ENCODE peak calls at places on chromosome 15, in six cellular contexts. O is stomach, L is GM12878, I is breast epithelium, C is GM12891, Z is K562. T is an unnamed sample.

GRCh38 chr15:38252481-38253311 is at the start of gene SPRED1:
- DNase-seq in O (peak; percentile 63), L (no peak), I (peak; percentile 60), C (peak; percentile 32), Z (peak; percentile 75), T (peak; percentile 87)

GRCh38 chr15:31364301-31365031 is 37.8 kb downstream of the KLF13 start:
- DNase-seq in O (no peak), L (no peak), I (no peak), C (no peak), Z (peak; percentile 39), T (no peak)

GRCh38 chr15:40736575-40736974 is 18.5 kb downstream of the RMDN3 start:
- DNase-seq in O (no peak), L (no peak), I (no peak), C (no peak), Z (no peak), T (no peak)

GRCh38 chr15:100909582-100909981 is 9.6 kb upstream of the LRRK1 start:
- DNase-seq in O (no peak), L (no peak), I (no peak), C (no peak), Z (no peak), T (no peak)

GRCh38 chr15:42036991-42037390 is 16.1 kb upstream of the PLA2G4E start:
- DNase-seq in O (no peak), L (no peak), I (no peak), C (no peak), Z (no peak), T (no peak)

GRCh38 chr15:77518458-77518857 is 97.8 kb downstream of the HMG20A start:
- DNase-seq in O (no peak), L (no peak), I (no peak), C (no peak), Z (no peak), T (peak; percentile 67)

GRCh38 chr15:93209690-93210425 is 120.8 kb upstream of the RGMA start:
- DNase-seq in O (no peak), L (no peak), I (no peak), C (no peak), Z (no peak), T (no peak)

GRCh38 chr15:66894986-66895780 is 170.2 kb upstream of the SMAD3 start:
- DNase-seq in O (no peak), L (no peak), I (no peak), C (no peak), Z (no peak), T (peak; percentile 44)

GRCh38 chr15:40029979-40030893 is 8.7 kb downstream of the SRP14 start:
- DNase-seq in O (no peak), L (no peak), I (no peak), C (no peak), Z (peak; percentile 37), T (no peak)

GRCh38 chr15:88142141-88142540 is 114.4 kb downstream of the NTRK3 start:
- DNase-seq in O (no peak), L (no peak), I (no peak), C (no peak), Z (no peak), T (no peak)

GRCh38 chr15:88139936-88140335 is 116.6 kb downstream of the NTRK3 start:
- DNase-seq in O (no peak), L (no peak), I (no peak), C (no peak), Z (no peak), T (no peak)

GRCh38 chr15:88144921-88145320 is 111.6 kb downstream of the NTRK3 start:
- DNase-seq in O (no peak), L (no peak), I (no peak), C (no peak), Z (no peak), T (no peak)

GRCh38 chr15:88141490-88141889 is 115.0 kb downstream of the NTRK3 start:
- DNase-seq in O (no peak), L (no peak), I (no peak), C (no peak), Z (no peak), T (no peak)
- TF ChIP-seq POLR2AphosphoS5 in O (no peak), L (no peak), I (no peak), C (no peak), Z (no peak), T (no peak)

GRCh38 chr15:56243774-56244236 is at the start of gene RFX7:
- DNase-seq in O (peak; percentile 83), L (no peak), I (peak; percentile 41), C (no peak), Z (peak; percentile 87), T (peak; percentile 82)

GRCh38 chr15:56242576-56243116 is 1.0 kb downstream of the RFX7 start:
- DNase-seq in O (no peak), L (no peak), I (no peak), C (no peak), Z (no peak), T (no peak)

GRCh38 chr15:56244237-56244810 is 645 bp upstream of the RFX7 start:
- DNase-seq in O (peak; percentile 27), L (no peak), I (peak; percentile 45), C (no peak), Z (peak; percentile 47), T (peak; percentile 66)

GRCh38 chr15:56241374-56242085 is 2.1 kb downstream of the RFX7 start:
- DNase-seq in O (no peak), L (no peak), I (no peak), C (no peak), Z (no peak), T (no peak)

GRCh38 chr15:56243117-56243773 is 434 bp downstream of the RFX7 start:
- DNase-seq in O (peak; percentile 31), L (no peak), I (peak; percentile 20), C (no peak), Z (peak; percentile 65), T (peak; percentile 76)
- TF ChIP-seq POLR2AphosphoS5 in O (no peak), L (peak; percentile 1), I (no peak), C (no peak), Z (no peak), T (no peak)

GRCh38 chr15:73991260-73991659 is 835 bp downstream of the STOML1 start:
- DNase-seq in O (no peak), L (no peak), I (no peak), C (no peak), Z (no peak), T (peak; percentile 84)
- TF ChIP-seq POLR2AphosphoS5 in O (peak; percentile 59), L (no peak), I (no peak), C (no peak), Z (no peak), T (peak; percentile 15)

DNA sequence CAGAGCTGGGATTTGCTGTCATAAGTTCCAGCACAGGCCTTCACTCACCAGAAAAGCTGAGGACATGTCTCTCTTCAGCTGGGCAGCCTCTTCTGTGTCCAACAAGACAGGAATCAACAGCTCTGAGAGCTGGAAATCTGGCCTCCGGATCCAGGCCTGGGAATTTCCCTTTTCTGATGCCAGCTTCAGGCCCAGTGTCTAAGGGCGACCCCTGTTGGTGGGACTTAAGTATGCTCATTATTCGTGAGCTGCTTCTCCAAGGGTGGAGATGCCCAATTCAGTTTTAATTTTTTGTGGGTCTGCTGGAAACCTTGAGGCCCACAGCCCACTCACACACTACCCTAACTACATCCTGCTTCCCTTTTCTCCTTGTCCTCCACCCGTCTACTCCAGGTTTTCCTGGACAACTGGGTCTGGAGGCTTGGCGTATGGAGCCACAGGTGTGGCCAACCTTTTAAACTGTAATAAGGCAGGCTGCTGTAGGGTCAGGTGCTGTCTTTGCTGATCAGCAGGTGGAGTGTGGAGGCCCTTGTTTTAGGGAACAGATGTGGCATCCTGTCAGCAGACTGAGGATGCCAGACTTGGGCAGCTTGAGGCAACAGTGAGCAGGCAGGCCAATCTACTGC is 2.6 kb upstream of the CEMIP start:
- DNase-seq in O (peak; percentile 83), L (no peak), I (peak; percentile 62), C (peak; percentile 52), Z (peak; percentile 57), T (peak; percentile 65)
- TF ChIP-seq POLR2AphosphoS5 in O (peak; percentile 35), L (no peak), I (no peak), C (no peak), Z (no peak), T (no peak)

GRCh38 chr15:78563092-78563491 is 2.2 kb upstream of the CHRNA5 start:
- DNase-seq in O (no peak), L (no peak), I (no peak), C (no peak), Z (no peak), T (no peak)

GRCh38 chr15:78564743-78565096 is 600 bp upstream of the CHRNA5 start:
- DNase-seq in O (no peak), L (no peak), I (no peak), C (no peak), Z (no peak), T (no peak)

GRCh38 chr15:78567541-78567940 is 2.2 kb downstream of the CHRNA5 start:
- DNase-seq in O (no peak), L (no peak), I (no peak), C (no peak), Z (no peak), T (no peak)

GRCh38 chr15:78565097-78565950 is at the start of gene CHRNA5:
- DNase-seq in O (peak; percentile 94), L (peak; percentile 63), I (peak; percentile 85), C (peak; percentile 46), Z (peak; percentile 93), T (peak; percentile 95)

GRCh38 chr15:78565951-78566774 is 843 bp downstream of the CHRNA5 start:
- DNase-seq in O (no peak), L (no peak), I (no peak), C (no peak), Z (peak; percentile 23), T (no peak)
- TF ChIP-seq POLR2AphosphoS5 in O (no peak), L (no peak), I (no peak), C (no peak), Z (no peak), T (no peak)

GRCh38 chr15:60299452-60300047 is 98.2 kb downstream of the ANXA2 start:
- DNase-seq in O (peak; percentile 48), L (no peak), I (no peak), C (no peak), Z (peak; percentile 9), T (peak; percentile 82)
- TF ChIP-seq POLR2AphosphoS5 in O (no peak), L (no peak), I (peak; percentile 34), C (no peak), Z (no peak), T (no peak)

GRCh38 chr15:70088427-70088826 is 9.3 kb downstream of the TLE3 start:
- DNase-seq in O (no peak), L (no peak), I (no peak), C (no peak), Z (no peak), T (no peak)

GRCh38 chr15:70089692-70089971 is 8.1 kb downstream of the TLE3 start:
- DNase-seq in O (no peak), L (no peak), I (no peak), C (no peak), Z (no peak), T (no peak)

GRCh38 chr15:70087708-70088352 is 9.9 kb downstream of the TLE3 start:
- DNase-seq in O (no peak), L (no peak), I (no peak), C (no peak), Z (peak; percentile 21), T (no peak)

GRCh38 chr15:70090436-70091291 is 7.1 kb downstream of the TLE3 start:
- DNase-seq in O (no peak), L (no peak), I (no peak), C (no peak), Z (no peak), T (no peak)

GRCh38 chr15:70088887-70089691 is 8.6 kb downstream of the TLE3 start:
- DNase-seq in O (no peak), L (no peak), I (no peak), C (no peak), Z (no peak), T (no peak)
- TF ChIP-seq POLR2AphosphoS5 in O (peak; percentile 35), L (no peak), I (no peak), C (no peak), Z (no peak), T (no peak)

GRCh38 chr15:61558172-61559146 is 329.4 kb upstream of the RORA start:
- DNase-seq in O (no peak), L (no peak), I (peak; percentile 21), C (no peak), Z (no peak), T (no peak)
- TF ChIP-seq POLR2AphosphoS5 in O (peak; percentile 65), L (no peak), I (peak; percentile 83), C (no peak), Z (no peak), T (peak; percentile 66)